ENCODE peak calls at places on chromosomes 3 and 15, in six cellular contexts. M, E, T, G, B and L are unnamed samples.

GRCh38 chr3:187370051-187370450 is 1.9 kb downstream of the RTP4 start:
- DNase-seq in M (no peak), G (no peak), E (no peak), B (no peak), T (no peak), L (no peak)

GRCh38 chr3:18725668-18726407 is 300.7 kb upstream of the SATB1 start:
- DNase-seq in T (no peak), M (no peak), E (no peak), B (no peak), G (no peak), L (no peak)

GRCh38 chr3:30347679-30348216 is 258.7 kb upstream of the TGFBR2 start:
- DNase-seq in T (no peak), B (peak; percentile 33), G (no peak), E (peak; percentile 30), M (no peak), L (peak; percentile 35)

GRCh38 chr15:58203537-58203936 is 65.4 kb downstream of the AQP9 start:
- DNase-seq in M (no peak), G (no peak), T (no peak), B (no peak), E (peak; percentile 82), L (peak; percentile 73)

GRCh38 chr3:148173836-148174235 is 523.9 kb upstream of the AGTR1 start:
- DNase-seq in T (no peak), M (no peak), B (no peak), G (no peak), E (no peak), L (no peak)

GRCh38 chr3:21839592-21839991 is 88.6 kb upstream of the ZNF385D start:
- DNase-seq in M (peak; percentile 29), E (peak; percentile 45), T (no peak), B (peak; percentile 3), G (no peak), L (no peak)

GRCh38 chr3:151864423-151865101 is 8.9 kb upstream of the SUCNR1 start:
- DNase-seq in B (no peak), T (no peak), M (peak; percentile 33), E (peak; percentile 26), G (no peak), L (peak; percentile 12)

GRCh38 chr3:72888546-72889309 is 882 bp downstream of the GXYLT2 start:
- DNase-seq in E (no peak), G (peak; percentile 58), T (peak; percentile 40), M (no peak), B (no peak), L (no peak)

GRCh38 chr3:77935418-77935817 is 895.5 kb downstream of the ROBO2 start:
- DNase-seq in T (no peak), M (no peak), B (no peak), G (no peak), E (no peak), L (no peak)

GRCh38 chr15:52529289-52529929 is 729 bp upstream of the MYO5A start:
- DNase-seq in B (no peak), G (no peak), E (no peak), M (no peak), T (peak; percentile 14), L (no peak)